ENCODE peak calls at places on chromosomes 16 and 17, in six cellular contexts. One of them, this sample, is unnamed.
A peak's percentile ranks its signal among the peaks of the same experiment; 100 is the strongest.

GRCh38 chr17:81164464-81165245 is 652 bp upstream of the PVALEF start:
- DNase-seq in foreskin fibroblast: no peak
- DNase-seq in lower lobe of right lung: peak; percentile 39
- DNase-seq in fibroblast of the aortic adventitia: no peak
- DNase-seq in suprapubic skin: no peak
- DNase-seq in heart right ventricle: no peak
- DNase-seq in this sample: no peak

GRCh38 chr16:1466968-1467521 is 7.8 kb downstream of the CLCN7 start:
- DNase-seq in foreskin fibroblast: peak; percentile 21
- DNase-seq in lower lobe of right lung: peak; percentile 45
- DNase-seq in fibroblast of the aortic adventitia: no peak
- DNase-seq in suprapubic skin: no peak
- DNase-seq in heart right ventricle: peak; percentile 26
- DNase-seq in this sample: no peak

GRCh38 chr16:11372073-11372923 is 27.0 kb downstream of the RMI2 start:
- DNase-seq in foreskin fibroblast: no peak
- DNase-seq in lower lobe of right lung: no peak
- DNase-seq in fibroblast of the aortic adventitia: no peak
- DNase-seq in suprapubic skin: no peak
- DNase-seq in heart right ventricle: no peak
- DNase-seq in this sample: no peak

GRCh38 chr17:633641-634091 is 81.0 kb downstream of the VPS53 start:
- DNase-seq in foreskin fibroblast: no peak
- DNase-seq in lower lobe of right lung: no peak
- DNase-seq in fibroblast of the aortic adventitia: peak; percentile 98
- DNase-seq in suprapubic skin: no peak
- DNase-seq in heart right ventricle: no peak
- DNase-seq in this sample: no peak

GRCh38 chr17:6018788-6019187 is 51.4 kb upstream of the WSCD1 start:
- DNase-seq in foreskin fibroblast: no peak
- DNase-seq in lower lobe of right lung: no peak
- DNase-seq in fibroblast of the aortic adventitia: no peak
- DNase-seq in suprapubic skin: no peak
- DNase-seq in heart right ventricle: no peak
- DNase-seq in this sample: no peak

GRCh38 chr16:1150511-1150982 is 2.4 kb upstream of the CACNA1H start:
- DNase-seq in foreskin fibroblast: peak; percentile 63
- DNase-seq in lower lobe of right lung: no peak
- DNase-seq in fibroblast of the aortic adventitia: peak; percentile 9
- DNase-seq in suprapubic skin: no peak
- DNase-seq in heart right ventricle: no peak
- DNase-seq in this sample: no peak

GRCh38 chr16:11546522-11547485 is 39.9 kb downstream of the LITAF start:
- DNase-seq in foreskin fibroblast: peak; percentile 81
- DNase-seq in lower lobe of right lung: no peak
- DNase-seq in fibroblast of the aortic adventitia: peak; percentile 52
- DNase-seq in suprapubic skin: no peak
- DNase-seq in heart right ventricle: no peak
- DNase-seq in this sample: no peak

GRCh38 chr16:35664091-35664693 is 2204.8 kb downstream of the TP53TG3F start:
- DNase-seq in foreskin fibroblast: no peak
- DNase-seq in lower lobe of right lung: no peak
- DNase-seq in fibroblast of the aortic adventitia: no peak
- DNase-seq in suprapubic skin: no peak
- DNase-seq in heart right ventricle: no peak
- DNase-seq in this sample: no peak

GRCh38 chr16:88455610-88456355 is 2.7 kb downstream of the ZFPM1 start:
- DNase-seq in foreskin fibroblast: peak; percentile 74
- DNase-seq in lower lobe of right lung: no peak
- DNase-seq in fibroblast of the aortic adventitia: peak; percentile 65
- DNase-seq in suprapubic skin: no peak
- DNase-seq in heart right ventricle: no peak
- DNase-seq in this sample: no peak

GRCh38 chr16:25155553-25156460 is 44.3 kb downstream of the LCMT1 start:
- DNase-seq in foreskin fibroblast: no peak
- DNase-seq in lower lobe of right lung: no peak
- DNase-seq in fibroblast of the aortic adventitia: no peak
- DNase-seq in suprapubic skin: no peak
- DNase-seq in heart right ventricle: no peak
- DNase-seq in this sample: no peak

GRCh38 chr17:12575641-12576040 is 90.0 kb upstream of the MYOCD start:
- DNase-seq in foreskin fibroblast: no peak
- DNase-seq in lower lobe of right lung: no peak
- DNase-seq in fibroblast of the aortic adventitia: no peak
- DNase-seq in suprapubic skin: no peak
- DNase-seq in heart right ventricle: no peak
- DNase-seq in this sample: no peak

GRCh38 chr17:489758-490329 is 137.2 kb upstream of the RPH3AL start:
- DNase-seq in foreskin fibroblast: peak; percentile 70
- DNase-seq in lower lobe of right lung: peak; percentile 64
- DNase-seq in fibroblast of the aortic adventitia: peak; percentile 25
- DNase-seq in suprapubic skin: no peak
- DNase-seq in heart right ventricle: peak; percentile 49
- DNase-seq in this sample: no peak

GRCh38 chr17:38942641-38943040 is 17.2 kb downstream of the LASP1NB start:
- DNase-seq in foreskin fibroblast: peak; percentile 15
- DNase-seq in lower lobe of right lung: no peak
- DNase-seq in fibroblast of the aortic adventitia: no peak
- DNase-seq in suprapubic skin: no peak
- DNase-seq in heart right ventricle: no peak
- DNase-seq in this sample: no peak

GRCh38 chr17:8488931-8489330 is 53.2 kb downstream of the NDEL1 start:
- DNase-seq in foreskin fibroblast: peak; percentile 98
- DNase-seq in lower lobe of right lung: no peak
- DNase-seq in fibroblast of the aortic adventitia: peak; percentile 95
- DNase-seq in suprapubic skin: peak; percentile 85
- DNase-seq in heart right ventricle: no peak
- DNase-seq in this sample: no peak

GRCh38 chr16:68564367-68564985 is 25.4 kb downstream of the ZFP90 start:
- DNase-seq in foreskin fibroblast: no peak
- DNase-seq in lower lobe of right lung: no peak
- DNase-seq in fibroblast of the aortic adventitia: peak; percentile 5
- DNase-seq in suprapubic skin: no peak
- DNase-seq in heart right ventricle: no peak
- DNase-seq in this sample: no peak

GRCh38 chr16:47732806-47733150 is 271.6 kb downstream of the PHKB start:
- DNase-seq in foreskin fibroblast: peak; percentile 94
- DNase-seq in lower lobe of right lung: no peak
- DNase-seq in fibroblast of the aortic adventitia: peak; percentile 91
- DNase-seq in suprapubic skin: no peak
- DNase-seq in heart right ventricle: no peak
- DNase-seq in this sample: no peak

GRCh38 chr16:75007443-75007842 is 8.6 kb downstream of the ZNRF1 start:
- DNase-seq in foreskin fibroblast: no peak
- DNase-seq in lower lobe of right lung: no peak
- DNase-seq in fibroblast of the aortic adventitia: no peak
- DNase-seq in suprapubic skin: no peak
- DNase-seq in heart right ventricle: no peak
- DNase-seq in this sample: no peak

GRCh38 chr17:82330322-82331239 is 3.0 kb downstream of the SECTM1 start:
- DNase-seq in foreskin fibroblast: peak; percentile 84
- DNase-seq in lower lobe of right lung: peak; percentile 57
- DNase-seq in fibroblast of the aortic adventitia: peak; percentile 76
- DNase-seq in suprapubic skin: no peak
- DNase-seq in heart right ventricle: peak; percentile 42
- DNase-seq in this sample: no peak

GRCh38 chr16:12449795-12450194 is 353.9 kb downstream of the CPPED1 start:
- DNase-seq in foreskin fibroblast: peak; percentile 26
- DNase-seq in lower lobe of right lung: no peak
- DNase-seq in fibroblast of the aortic adventitia: no peak
- DNase-seq in suprapubic skin: no peak
- DNase-seq in heart right ventricle: no peak
- DNase-seq in this sample: no peak

GRCh38 chr16:57301126-57301817 is 16.8 kb upstream of the PLLP start:
- DNase-seq in foreskin fibroblast: no peak
- DNase-seq in lower lobe of right lung: no peak
- DNase-seq in fibroblast of the aortic adventitia: no peak
- DNase-seq in suprapubic skin: no peak
- DNase-seq in heart right ventricle: peak; percentile 27
- DNase-seq in this sample: no peak

GRCh38 chr17:614637-615546 is 99.7 kb downstream of the VPS53 start:
- DNase-seq in foreskin fibroblast: peak; percentile 71
- DNase-seq in lower lobe of right lung: no peak
- DNase-seq in fibroblast of the aortic adventitia: no peak
- DNase-seq in suprapubic skin: no peak
- DNase-seq in heart right ventricle: no peak
- DNase-seq in this sample: no peak

GRCh38 chr17:66918896-66919295 is 45.6 kb upstream of the CACNG4 start:
- DNase-seq in foreskin fibroblast: no peak
- DNase-seq in lower lobe of right lung: no peak
- DNase-seq in fibroblast of the aortic adventitia: no peak
- DNase-seq in suprapubic skin: no peak
- DNase-seq in heart right ventricle: no peak
- DNase-seq in this sample: no peak

GRCh38 chr17:66910651-66911285 is 53.7 kb upstream of the CACNG4 start:
- DNase-seq in foreskin fibroblast: no peak
- DNase-seq in lower lobe of right lung: no peak
- DNase-seq in fibroblast of the aortic adventitia: no peak
- DNase-seq in suprapubic skin: no peak
- DNase-seq in heart right ventricle: no peak
- DNase-seq in this sample: no peak

GRCh38 chr17:66916946-66917345 is 47.6 kb upstream of the CACNG4 start:
- DNase-seq in foreskin fibroblast: no peak
- DNase-seq in lower lobe of right lung: no peak
- DNase-seq in fibroblast of the aortic adventitia: no peak
- DNase-seq in suprapubic skin: no peak
- DNase-seq in heart right ventricle: no peak
- DNase-seq in this sample: no peak

GRCh38 chr17:66915792-66916191 is 48.7 kb upstream of the CACNG4 start:
- DNase-seq in foreskin fibroblast: no peak
- DNase-seq in lower lobe of right lung: no peak
- DNase-seq in fibroblast of the aortic adventitia: no peak
- DNase-seq in suprapubic skin: no peak
- DNase-seq in heart right ventricle: no peak
- DNase-seq in this sample: no peak

DNA sequence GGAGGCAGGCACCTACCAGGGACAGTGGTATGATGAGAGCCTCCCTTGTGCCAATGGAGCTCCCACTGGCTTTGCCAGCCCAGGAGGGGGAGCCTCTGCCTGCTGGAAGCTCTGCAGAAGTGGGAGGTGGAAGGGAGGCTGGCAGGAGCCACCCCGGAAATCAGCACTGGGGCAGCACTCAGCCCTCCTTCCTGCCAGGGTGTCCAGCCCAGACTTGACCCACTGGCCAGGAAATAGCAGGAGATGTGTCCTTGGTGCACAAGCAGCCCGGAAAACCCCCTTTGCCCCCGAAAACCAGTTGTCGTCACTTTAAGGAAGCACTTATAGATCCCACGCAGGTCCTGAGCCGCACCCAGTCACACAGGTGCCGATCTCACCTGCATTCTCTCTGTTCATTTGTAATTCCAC is 49.3 kb upstream of the CACNG4 start:
- DNase-seq in foreskin fibroblast: no peak
- DNase-seq in lower lobe of right lung: peak; percentile 57
- DNase-seq in fibroblast of the aortic adventitia: no peak
- DNase-seq in suprapubic skin: no peak
- DNase-seq in heart right ventricle: no peak
- DNase-seq in this sample: no peak
- TF ChIP-seq CTCF in foreskin fibroblast: peak; percentile 14
- TF ChIP-seq CTCF in lower lobe of right lung: peak; percentile 20
- TF ChIP-seq CTCF in fibroblast of the aortic adventitia: peak; percentile 2
- TF ChIP-seq CTCF in suprapubic skin: no peak
- TF ChIP-seq CTCF in heart right ventricle: peak; percentile 27
- TF ChIP-seq CTCF in this sample: no peak

GRCh38 chr17:45306623-45307022 is 10.2 kb downstream of the MAP3K14 start:
- DNase-seq in foreskin fibroblast: no peak
- DNase-seq in lower lobe of right lung: no peak
- DNase-seq in fibroblast of the aortic adventitia: no peak
- DNase-seq in suprapubic skin: no peak
- DNase-seq in heart right ventricle: no peak
- DNase-seq in this sample: no peak
- TF ChIP-seq CTCF in foreskin fibroblast: no peak
- TF ChIP-seq CTCF in lower lobe of right lung: no peak
- TF ChIP-seq CTCF in fibroblast of the aortic adventitia: peak; percentile 23
- TF ChIP-seq CTCF in suprapubic skin: no peak
- TF ChIP-seq CTCF in heart right ventricle: no peak
- TF ChIP-seq CTCF in this sample: no peak

DNA sequence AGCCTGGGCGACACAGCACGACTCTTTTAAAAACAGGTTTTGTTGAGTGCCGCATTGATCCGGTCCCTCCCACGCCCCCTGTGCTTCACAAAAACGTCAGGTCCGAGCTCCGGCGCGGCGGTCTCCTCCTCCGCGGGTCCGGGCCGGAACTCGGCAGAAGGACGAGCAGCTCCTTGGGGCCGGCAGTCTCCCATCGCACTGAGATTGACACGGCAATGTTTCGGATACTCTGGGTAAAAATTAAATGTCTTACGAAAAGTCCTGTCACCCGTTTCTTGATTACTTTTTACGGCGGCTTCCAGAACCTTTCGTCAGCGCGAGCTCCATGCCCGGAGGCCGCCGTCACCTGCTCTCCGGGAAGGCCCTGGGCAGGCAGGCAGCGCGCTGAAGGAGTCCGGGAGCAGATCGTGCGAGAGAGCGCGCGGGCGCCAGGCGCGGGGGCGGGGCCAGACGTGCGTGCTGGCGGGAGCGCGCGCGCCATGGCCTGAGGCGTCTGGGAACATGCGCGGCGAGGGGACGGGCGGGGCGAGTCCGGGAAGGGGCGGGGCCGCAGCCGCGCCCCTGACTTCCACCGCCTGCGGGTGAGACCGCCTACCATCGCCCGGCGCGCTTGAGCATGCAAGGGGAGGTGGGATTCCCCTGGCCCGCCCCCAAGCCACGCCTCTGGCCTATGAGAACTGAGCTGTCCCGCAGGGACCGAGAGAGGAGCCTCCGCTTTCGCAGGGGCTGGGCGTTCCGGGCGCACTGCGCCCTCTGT is 11.7 kb upstream of the SRL start:
- DNase-seq in foreskin fibroblast: peak; percentile 100
- DNase-seq in lower lobe of right lung: peak; percentile 100
- DNase-seq in fibroblast of the aortic adventitia: peak; percentile 99
- DNase-seq in suprapubic skin: peak; percentile 99
- DNase-seq in heart right ventricle: peak; percentile 100
- DNase-seq in this sample: peak; percentile 99
- TF ChIP-seq CTCF in foreskin fibroblast: no peak
- TF ChIP-seq CTCF in lower lobe of right lung: no peak
- TF ChIP-seq CTCF in fibroblast of the aortic adventitia: no peak
- TF ChIP-seq CTCF in suprapubic skin: no peak
- TF ChIP-seq CTCF in heart right ventricle: no peak
- TF ChIP-seq CTCF in this sample: no peak

GRCh38 chr17:17694229-17695081 is 13.2 kb downstream of the RAI1 start:
- DNase-seq in foreskin fibroblast: peak; percentile 84
- DNase-seq in lower lobe of right lung: peak; percentile 79
- DNase-seq in fibroblast of the aortic adventitia: peak; percentile 55
- DNase-seq in suprapubic skin: no peak
- DNase-seq in heart right ventricle: peak; percentile 78
- DNase-seq in this sample: peak; percentile 62

GRCh38 chr17:17693955-17694228 is 12.6 kb downstream of the RAI1 start:
- DNase-seq in foreskin fibroblast: no peak
- DNase-seq in lower lobe of right lung: no peak
- DNase-seq in fibroblast of the aortic adventitia: no peak
- DNase-seq in suprapubic skin: no peak
- DNase-seq in heart right ventricle: no peak
- DNase-seq in this sample: no peak

GRCh38 chr17:17692353-17693252 is 11.3 kb downstream of the RAI1 start:
- DNase-seq in foreskin fibroblast: no peak
- DNase-seq in lower lobe of right lung: no peak
- DNase-seq in fibroblast of the aortic adventitia: no peak
- DNase-seq in suprapubic skin: no peak
- DNase-seq in heart right ventricle: no peak
- DNase-seq in this sample: no peak

GRCh38 chr17:17691468-17692263 is 10.4 kb downstream of the RAI1 start:
- DNase-seq in foreskin fibroblast: no peak
- DNase-seq in lower lobe of right lung: no peak
- DNase-seq in fibroblast of the aortic adventitia: no peak
- DNase-seq in suprapubic skin: no peak
- DNase-seq in heart right ventricle: peak; percentile 47
- DNase-seq in this sample: no peak

GRCh38 chr17:17693253-17693954 is 12.1 kb downstream of the RAI1 start:
- DNase-seq in foreskin fibroblast: peak; percentile 50
- DNase-seq in lower lobe of right lung: peak; percentile 85
- DNase-seq in fibroblast of the aortic adventitia: no peak
- DNase-seq in suprapubic skin: no peak
- DNase-seq in heart right ventricle: peak; percentile 63
- DNase-seq in this sample: no peak
- TF ChIP-seq CTCF in foreskin fibroblast: no peak
- TF ChIP-seq CTCF in lower lobe of right lung: no peak
- TF ChIP-seq CTCF in fibroblast of the aortic adventitia: no peak
- TF ChIP-seq CTCF in suprapubic skin: no peak
- TF ChIP-seq CTCF in heart right ventricle: no peak
- TF ChIP-seq CTCF in this sample: no peak